ENCODE peak calls at places on chromosome 13, in nine cellular contexts. One of them, this sample, is unnamed.

GRCh38 chr13:94705081-94705751 is 7.1 kb downstream of the SOX21 start:
- DNase-seq in glutamatergic neuron: peak; percentile 24
- DNase-seq in stimulated activated CD4-positive, alpha-beta T cell treated with anti-CD3 and anti-CD28 coated beads, Interleukin-4, amount 100 ng/mL, for 4 hours: no peak
- DNase-seq in NCI-H1930: no peak
- DNase-seq in kidney tubule cell: no peak
- DNase-seq in activated CD4-positive, alpha-beta T cell treated with anti-CD3 and anti-CD28 coated beads, Interleukin-2, amount 50 U/mL, for 1 hour: no peak
- DNase-seq in posterior cingulate gyrus: no peak
- DNase-seq in body of pancreas: no peak
- DNase-seq in AML-193: no peak
- DNase-seq in this sample: no peak

GRCh38 chr13:111219306-111219705 is 101.1 kb upstream of the TEX29 start:
- DNase-seq in glutamatergic neuron: no peak
- DNase-seq in NCI-H1930: no peak
- DNase-seq in activated CD4-positive, alpha-beta T cell treated with anti-CD3 and anti-CD28 coated beads, Interleukin-2, amount 50 U/mL, for 1 hour: no peak
- DNase-seq in kidney tubule cell: peak; percentile 33
- DNase-seq in body of pancreas: peak; percentile 37
- DNase-seq in AML-193: no peak
- DNase-seq in posterior cingulate gyrus: no peak
- DNase-seq in stimulated activated CD4-positive, alpha-beta T cell treated with anti-CD3 and anti-CD28 coated beads, Interleukin-4, amount 100 ng/mL, for 4 hours: no peak
- DNase-seq in this sample: peak; percentile 40

GRCh38 chr13:48890386-48890785 is 85.3 kb upstream of the FNDC3A start:
- DNase-seq in activated CD4-positive, alpha-beta T cell treated with anti-CD3 and anti-CD28 coated beads, Interleukin-2, amount 50 U/mL, for 1 hour: no peak
- DNase-seq in glutamatergic neuron: no peak
- DNase-seq in stimulated activated CD4-positive, alpha-beta T cell treated with anti-CD3 and anti-CD28 coated beads, Interleukin-4, amount 100 ng/mL, for 4 hours: no peak
- DNase-seq in NCI-H1930: no peak
- DNase-seq in body of pancreas: no peak
- DNase-seq in kidney tubule cell: no peak
- DNase-seq in AML-193: no peak
- DNase-seq in posterior cingulate gyrus: no peak
- DNase-seq in this sample: no peak

GRCh38 chr13:30045916-30046704 is 195.7 kb upstream of the UBL3 start:
- DNase-seq in NCI-H1930: no peak
- DNase-seq in posterior cingulate gyrus: no peak
- DNase-seq in activated CD4-positive, alpha-beta T cell treated with anti-CD3 and anti-CD28 coated beads, Interleukin-2, amount 50 U/mL, for 1 hour: no peak
- DNase-seq in kidney tubule cell: peak; percentile 75
- DNase-seq in AML-193: no peak
- DNase-seq in stimulated activated CD4-positive, alpha-beta T cell treated with anti-CD3 and anti-CD28 coated beads, Interleukin-4, amount 100 ng/mL, for 4 hours: no peak
- DNase-seq in body of pancreas: peak; percentile 17
- DNase-seq in glutamatergic neuron: no peak
- DNase-seq in this sample: no peak

GRCh38 chr13:51629711-51630575 is 45.7 kb downstream of the WDFY2 start:
- DNase-seq in stimulated activated CD4-positive, alpha-beta T cell treated with anti-CD3 and anti-CD28 coated beads, Interleukin-4, amount 100 ng/mL, for 4 hours: no peak
- DNase-seq in activated CD4-positive, alpha-beta T cell treated with anti-CD3 and anti-CD28 coated beads, Interleukin-2, amount 50 U/mL, for 1 hour: no peak
- DNase-seq in body of pancreas: no peak
- DNase-seq in kidney tubule cell: no peak
- DNase-seq in NCI-H1930: no peak
- DNase-seq in posterior cingulate gyrus: no peak
- DNase-seq in glutamatergic neuron: no peak
- DNase-seq in AML-193: no peak
- DNase-seq in this sample: no peak

GRCh38 chr13:111251646-111252448 is 68.6 kb upstream of the TEX29 start:
- DNase-seq in activated CD4-positive, alpha-beta T cell treated with anti-CD3 and anti-CD28 coated beads, Interleukin-2, amount 50 U/mL, for 1 hour: no peak
- DNase-seq in NCI-H1930: no peak
- DNase-seq in stimulated activated CD4-positive, alpha-beta T cell treated with anti-CD3 and anti-CD28 coated beads, Interleukin-4, amount 100 ng/mL, for 4 hours: no peak
- DNase-seq in body of pancreas: no peak
- DNase-seq in glutamatergic neuron: no peak
- DNase-seq in kidney tubule cell: peak; percentile 78
- DNase-seq in posterior cingulate gyrus: no peak
- DNase-seq in AML-193: no peak
- DNase-seq in this sample: no peak

GRCh38 chr13:102399791-102400618 is 1.8 kb downstream of the FGF14 start:
- DNase-seq in AML-193: no peak
- DNase-seq in body of pancreas: peak; percentile 11
- DNase-seq in kidney tubule cell: peak; percentile 19
- DNase-seq in glutamatergic neuron: peak; percentile 65
- DNase-seq in posterior cingulate gyrus: no peak
- DNase-seq in NCI-H1930: peak; percentile 25
- DNase-seq in stimulated activated CD4-positive, alpha-beta T cell treated with anti-CD3 and anti-CD28 coated beads, Interleukin-4, amount 100 ng/mL, for 4 hours: peak; percentile 14
- DNase-seq in activated CD4-positive, alpha-beta T cell treated with anti-CD3 and anti-CD28 coated beads, Interleukin-2, amount 50 U/mL, for 1 hour: no peak
- DNase-seq in this sample: no peak

GRCh38 chr13:41059466-41059865 is 1.8 kb upstream of the WBP4 start:
- DNase-seq in AML-193: no peak
- DNase-seq in body of pancreas: no peak
- DNase-seq in kidney tubule cell: no peak
- DNase-seq in activated CD4-positive, alpha-beta T cell treated with anti-CD3 and anti-CD28 coated beads, Interleukin-2, amount 50 U/mL, for 1 hour: no peak
- DNase-seq in posterior cingulate gyrus: no peak
- DNase-seq in glutamatergic neuron: no peak
- DNase-seq in stimulated activated CD4-positive, alpha-beta T cell treated with anti-CD3 and anti-CD28 coated beads, Interleukin-4, amount 100 ng/mL, for 4 hours: no peak
- DNase-seq in NCI-H1930: peak; percentile 37
- DNase-seq in this sample: no peak

GRCh38 chr13:76711515-76712182 is 174.6 kb downstream of the KCTD12 start:
- DNase-seq in activated CD4-positive, alpha-beta T cell treated with anti-CD3 and anti-CD28 coated beads, Interleukin-2, amount 50 U/mL, for 1 hour: no peak
- DNase-seq in glutamatergic neuron: no peak
- DNase-seq in stimulated activated CD4-positive, alpha-beta T cell treated with anti-CD3 and anti-CD28 coated beads, Interleukin-4, amount 100 ng/mL, for 4 hours: no peak
- DNase-seq in body of pancreas: peak; percentile 44
- DNase-seq in NCI-H1930: no peak
- DNase-seq in kidney tubule cell: peak; percentile 39
- DNase-seq in AML-193: peak; percentile 74
- DNase-seq in posterior cingulate gyrus: no peak
- DNase-seq in this sample: no peak

GRCh38 chr13:40170982-40171381 is 495.5 kb downstream of the FOXO1 start:
- DNase-seq in NCI-H1930: no peak
- DNase-seq in body of pancreas: no peak
- DNase-seq in stimulated activated CD4-positive, alpha-beta T cell treated with anti-CD3 and anti-CD28 coated beads, Interleukin-4, amount 100 ng/mL, for 4 hours: peak; percentile 68
- DNase-seq in glutamatergic neuron: no peak
- DNase-seq in activated CD4-positive, alpha-beta T cell treated with anti-CD3 and anti-CD28 coated beads, Interleukin-2, amount 50 U/mL, for 1 hour: no peak
- DNase-seq in posterior cingulate gyrus: no peak
- DNase-seq in AML-193: no peak
- DNase-seq in kidney tubule cell: peak; percentile 86
- DNase-seq in this sample: no peak

GRCh38 chr13:64029343-64030093 is 2613.9 kb upstream of the PCDH20 start:
- DNase-seq in posterior cingulate gyrus: no peak
- DNase-seq in glutamatergic neuron: no peak
- DNase-seq in activated CD4-positive, alpha-beta T cell treated with anti-CD3 and anti-CD28 coated beads, Interleukin-2, amount 50 U/mL, for 1 hour: no peak
- DNase-seq in stimulated activated CD4-positive, alpha-beta T cell treated with anti-CD3 and anti-CD28 coated beads, Interleukin-4, amount 100 ng/mL, for 4 hours: no peak
- DNase-seq in AML-193: no peak
- DNase-seq in NCI-H1930: no peak
- DNase-seq in body of pancreas: no peak
- DNase-seq in kidney tubule cell: no peak
- DNase-seq in this sample: no peak

GRCh38 chr13:83824120-83824519 is 58.2 kb downstream of the SLITRK1 start:
- DNase-seq in kidney tubule cell: no peak
- DNase-seq in posterior cingulate gyrus: no peak
- DNase-seq in stimulated activated CD4-positive, alpha-beta T cell treated with anti-CD3 and anti-CD28 coated beads, Interleukin-4, amount 100 ng/mL, for 4 hours: no peak
- DNase-seq in glutamatergic neuron: no peak
- DNase-seq in body of pancreas: no peak
- DNase-seq in NCI-H1930: no peak
- DNase-seq in AML-193: no peak
- DNase-seq in activated CD4-positive, alpha-beta T cell treated with anti-CD3 and anti-CD28 coated beads, Interleukin-2, amount 50 U/mL, for 1 hour: no peak
- DNase-seq in this sample: no peak

GRCh38 chr13:108797354-108797753 is 167.9 kb downstream of the MYO16 start:
- DNase-seq in AML-193: no peak
- DNase-seq in activated CD4-positive, alpha-beta T cell treated with anti-CD3 and anti-CD28 coated beads, Interleukin-2, amount 50 U/mL, for 1 hour: no peak
- DNase-seq in NCI-H1930: no peak
- DNase-seq in kidney tubule cell: no peak
- DNase-seq in posterior cingulate gyrus: no peak
- DNase-seq in stimulated activated CD4-positive, alpha-beta T cell treated with anti-CD3 and anti-CD28 coated beads, Interleukin-4, amount 100 ng/mL, for 4 hours: no peak
- DNase-seq in body of pancreas: no peak
- DNase-seq in glutamatergic neuron: no peak
- DNase-seq in this sample: no peak

GRCh38 chr13:33264620-33264978 is 21.0 kb downstream of the STARD13 start:
- DNase-seq in activated CD4-positive, alpha-beta T cell treated with anti-CD3 and anti-CD28 coated beads, Interleukin-2, amount 50 U/mL, for 1 hour: no peak
- DNase-seq in AML-193: no peak
- DNase-seq in NCI-H1930: no peak
- DNase-seq in kidney tubule cell: peak; percentile 75
- DNase-seq in body of pancreas: no peak
- DNase-seq in glutamatergic neuron: no peak
- DNase-seq in stimulated activated CD4-positive, alpha-beta T cell treated with anti-CD3 and anti-CD28 coated beads, Interleukin-4, amount 100 ng/mL, for 4 hours: no peak
- DNase-seq in posterior cingulate gyrus: no peak
- DNase-seq in this sample: no peak

GRCh38 chr13:110089815-110090214 is 217.1 kb downstream of the COL4A1 start:
- DNase-seq in NCI-H1930: no peak
- DNase-seq in AML-193: no peak
- DNase-seq in posterior cingulate gyrus: no peak
- DNase-seq in activated CD4-positive, alpha-beta T cell treated with anti-CD3 and anti-CD28 coated beads, Interleukin-2, amount 50 U/mL, for 1 hour: no peak
- DNase-seq in body of pancreas: no peak
- DNase-seq in stimulated activated CD4-positive, alpha-beta T cell treated with anti-CD3 and anti-CD28 coated beads, Interleukin-4, amount 100 ng/mL, for 4 hours: no peak
- DNase-seq in glutamatergic neuron: no peak
- DNase-seq in kidney tubule cell: no peak
- DNase-seq in this sample: no peak

GRCh38 chr13:24249586-24249985 is 59.8 kb upstream of the C1QTNF9 start:
- DNase-seq in stimulated activated CD4-positive, alpha-beta T cell treated with anti-CD3 and anti-CD28 coated beads, Interleukin-4, amount 100 ng/mL, for 4 hours: no peak
- DNase-seq in NCI-H1930: no peak
- DNase-seq in activated CD4-positive, alpha-beta T cell treated with anti-CD3 and anti-CD28 coated beads, Interleukin-2, amount 50 U/mL, for 1 hour: no peak
- DNase-seq in body of pancreas: no peak
- DNase-seq in AML-193: no peak
- DNase-seq in glutamatergic neuron: no peak
- DNase-seq in kidney tubule cell: no peak
- DNase-seq in posterior cingulate gyrus: no peak
- DNase-seq in this sample: no peak

GRCh38 chr13:66974889-66975288 is 255.2 kb downstream of the PCDH9 start:
- DNase-seq in kidney tubule cell: no peak
- DNase-seq in posterior cingulate gyrus: no peak
- DNase-seq in NCI-H1930: no peak
- DNase-seq in glutamatergic neuron: no peak
- DNase-seq in AML-193: no peak
- DNase-seq in activated CD4-positive, alpha-beta T cell treated with anti-CD3 and anti-CD28 coated beads, Interleukin-2, amount 50 U/mL, for 1 hour: no peak
- DNase-seq in stimulated activated CD4-positive, alpha-beta T cell treated with anti-CD3 and anti-CD28 coated beads, Interleukin-4, amount 100 ng/mL, for 4 hours: no peak
- DNase-seq in body of pancreas: no peak
- DNase-seq in this sample: no peak

GRCh38 chr13:67383358-67383757 is 153.2 kb upstream of the PCDH9 start:
- DNase-seq in NCI-H1930: no peak
- DNase-seq in kidney tubule cell: no peak
- DNase-seq in posterior cingulate gyrus: no peak
- DNase-seq in body of pancreas: peak; percentile 6
- DNase-seq in AML-193: no peak
- DNase-seq in activated CD4-positive, alpha-beta T cell treated with anti-CD3 and anti-CD28 coated beads, Interleukin-2, amount 50 U/mL, for 1 hour: no peak
- DNase-seq in glutamatergic neuron: no peak
- DNase-seq in stimulated activated CD4-positive, alpha-beta T cell treated with anti-CD3 and anti-CD28 coated beads, Interleukin-4, amount 100 ng/mL, for 4 hours: no peak
- DNase-seq in this sample: no peak

GRCh38 chr13:42388326-42388725 is 116.4 kb downstream of the AKAP11 start:
- DNase-seq in NCI-H1930: no peak
- DNase-seq in activated CD4-positive, alpha-beta T cell treated with anti-CD3 and anti-CD28 coated beads, Interleukin-2, amount 50 U/mL, for 1 hour: no peak
- DNase-seq in posterior cingulate gyrus: no peak
- DNase-seq in kidney tubule cell: no peak
- DNase-seq in stimulated activated CD4-positive, alpha-beta T cell treated with anti-CD3 and anti-CD28 coated beads, Interleukin-4, amount 100 ng/mL, for 4 hours: no peak
- DNase-seq in AML-193: no peak
- DNase-seq in glutamatergic neuron: no peak
- DNase-seq in body of pancreas: no peak
- DNase-seq in this sample: no peak